ENCODE peak calls at places on chromosome 21, in five cellular contexts. A, U, Q, D and I are unnamed samples.

GRCh38 chr21:39867198-39867650 is at the start of gene PCP4:
- DNase-seq in A (peak; percentile 42), U (peak; percentile 93), Q (peak; percentile 51), D (peak; percentile 20), I (no peak)

GRCh38 chr21:38032402-38032801 is 116.1 kb upstream of the KCNJ6 start:
- DNase-seq in A (no peak), U (no peak), Q (no peak), D (no peak), I (no peak)

GRCh38 chr21:46424062-46424591 is 34.6 kb upstream of the DIP2A start:
- DNase-seq in A (no peak), U (no peak), Q (no peak), D (no peak), I (peak; percentile 84)

GRCh38 chr21:45874716-45875415 is 106.7 kb upstream of the COL6A1 start:
- DNase-seq in A (no peak), U (no peak), Q (no peak), D (peak; percentile 96), I (peak; percentile 99)

GRCh38 chr21:45763074-45763473 is 119.5 kb downstream of the PCBP3 start:
- DNase-seq in A (no peak), U (no peak), Q (no peak), D (peak; percentile 21), I (peak; percentile 45)

GRCh38 chr21:45264146-45264918 is 23.4 kb downstream of the POFUT2 start:
- DNase-seq in A (no peak), U (peak; percentile 13), Q (peak; percentile 0), D (no peak), I (peak; percentile 75)

GRCh38 chr21:25097648-25098047 is 509.6 kb downstream of the MRPL39 start:
- DNase-seq in A (no peak), U (no peak), Q (no peak), D (no peak), I (no peak)

GRCh38 chr21:45136927-45137611 is 62.7 kb downstream of the ADARB1 start:
- DNase-seq in A (peak; percentile 69), U (peak; percentile 84), Q (peak; percentile 76), D (peak; percentile 80), I (peak; percentile 96)

GRCh38 chr21:29351691-29352090 is 53.0 kb downstream of the BACH1 start:
- DNase-seq in A (no peak), U (no peak), Q (no peak), D (peak; percentile 98), I (peak; percentile 85)

GRCh38 chr21:31394309-31394708 is 50.2 kb upstream of the TIAM1 start:
- DNase-seq in A (no peak), U (no peak), Q (peak; percentile 78), D (no peak), I (no peak)

GRCh38 chr21:25956993-25957714 is 213.4 kb downstream of the APP start:
- DNase-seq in A (peak; percentile 52), U (no peak), Q (no peak), D (peak; percentile 80), I (peak; percentile 25)

GRCh38 chr21:21226472-21226871 is 228.3 kb downstream of the NCAM2 start:
- DNase-seq in A (no peak), U (no peak), Q (no peak), D (no peak), I (no peak)

GRCh38 chr21:28228624-28228995 is 764.1 kb downstream of the LTN1 start:
- DNase-seq in A (no peak), U (no peak), Q (no peak), D (no peak), I (no peak)

GRCh38 chr21:39657091-39657689 is 44.5 kb downstream of the B3GALT5 start:
- DNase-seq in A (no peak), U (no peak), Q (no peak), D (no peak), I (no peak)

GRCh38 chr21:45972716-45973474 is 8.7 kb upstream of the COL6A1 start:
- DNase-seq in A (no peak), U (no peak), Q (no peak), D (peak; percentile 85), I (peak; percentile 96)

DNA sequence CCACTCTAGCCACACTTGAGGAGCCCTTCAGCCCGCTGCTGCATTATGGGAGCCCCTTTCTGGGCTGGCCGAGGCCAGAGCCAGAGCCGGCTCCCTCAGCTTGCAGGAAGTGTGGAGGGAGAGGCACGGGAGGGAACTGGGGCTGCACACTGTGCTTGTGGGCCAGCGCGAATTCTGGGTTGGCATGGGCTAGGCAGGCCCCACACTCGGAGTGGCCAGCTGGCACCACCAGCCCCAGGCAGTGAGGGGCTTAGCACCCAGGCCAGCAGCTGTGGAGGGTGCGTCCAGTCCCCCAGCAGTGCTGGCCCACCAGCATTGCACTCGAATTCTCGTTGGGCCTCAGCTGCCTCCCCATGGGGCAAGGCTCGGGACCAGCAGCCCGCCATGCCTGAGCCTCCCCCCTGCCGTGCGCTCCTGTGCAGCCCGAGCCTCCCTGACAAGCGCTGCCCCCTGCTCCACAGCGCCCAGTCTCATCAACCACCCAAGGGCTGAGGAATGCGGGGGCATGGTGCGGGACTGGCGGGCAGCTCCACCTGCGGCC is 785.9 kb upstream of the TPTE start:
- DNase-seq in A (no peak), U (no peak), Q (no peak), D (no peak), I (no peak)
- H3K9me3 ChIP-seq in A (peaks cover 67% of the 10 kb centered on the region), U (peaks cover 96% of the 10 kb centered on the region), Q (peaks cover 35% of the 10 kb centered on the region), D (no peaks in the 10 kb centered on the region), I (peaks cover 26% of the 10 kb centered on the region)

DNA sequence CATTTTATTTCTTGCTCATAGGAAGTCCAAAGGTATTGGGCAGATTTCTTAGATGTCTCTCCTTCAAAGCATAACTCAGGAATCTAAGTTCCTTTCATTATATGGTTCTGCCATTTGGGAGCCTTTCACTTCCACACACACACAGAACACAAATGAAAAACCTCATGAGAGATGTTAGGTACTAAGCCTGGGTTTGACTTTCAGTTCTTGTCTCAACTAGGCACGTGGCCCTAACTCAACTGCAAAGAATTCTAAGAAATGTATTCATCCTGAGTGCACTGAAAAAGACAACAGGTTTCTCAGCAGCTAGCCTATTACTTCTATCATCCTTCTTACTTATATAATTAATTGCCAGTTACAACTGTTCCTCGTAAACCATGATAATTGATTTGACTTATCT is 190.0 kb upstream of the SAMSN1 start:
- DNase-seq in A (no peak), U (no peak), Q (peak; percentile 55), D (no peak), I (no peak)
- H2AFZ ChIP-seq in A (no peak overlapping the region), U (no peak overlapping the region), Q (peak overlapping the region; percentile 43), D (no peak overlapping the region), I (no peak overlapping the region)

GRCh38 chr21:24045775-24046215 is 1561.5 kb downstream of the MRPL39 start:
- DNase-seq in A (no peak), U (no peak), Q (peak; percentile 35), D (peak; percentile 94), I (no peak)
- H3K9me3 ChIP-seq in A (peaks cover 24% of the 10 kb centered on the region), U (no peaks in the 10 kb centered on the region), Q (no peaks in the 10 kb centered on the region), D (no peaks in the 10 kb centered on the region), I (no peaks in the 10 kb centered on the region)

GRCh38 chr21:36310016-36310415 is 10.0 kb upstream of the MORC3 start:
- DNase-seq in A (no peak), U (no peak), Q (no peak), D (no peak), I (no peak)
- H2AFZ ChIP-seq in A (no peak overlapping the region), U (no peak overlapping the region), Q (no peak overlapping the region), D (no peak overlapping the region), I (no peak overlapping the region)

DNA sequence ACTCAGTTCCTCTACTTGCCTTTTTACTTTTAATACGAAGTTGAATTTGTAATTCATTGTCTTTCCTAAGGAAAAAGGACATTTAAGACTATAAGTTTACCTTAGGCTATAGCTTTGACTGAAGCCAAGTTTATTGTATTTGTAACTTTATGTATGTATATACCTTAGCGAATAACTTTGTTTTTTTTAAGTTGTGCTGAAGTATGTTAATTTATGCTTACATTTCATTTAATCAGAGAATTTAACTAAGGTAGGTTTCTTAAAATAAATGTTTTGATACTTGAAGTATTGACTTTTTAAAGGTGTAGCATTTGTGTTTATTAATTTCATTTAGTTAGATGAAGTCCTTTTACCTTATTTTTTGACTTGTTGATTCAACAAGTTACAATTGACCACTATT is 55.2 kb upstream of the TPTE start:
- DNase-seq in A (no peak), U (no peak), Q (no peak), D (no peak), I (no peak)
- H3K9me3 ChIP-seq in A (peaks cover 44% of the 10 kb centered on the region), U (peaks cover 80% of the 10 kb centered on the region), Q (peaks cover 10% of the 10 kb centered on the region), D (peaks cover 8% of the 10 kb centered on the region), I (peaks cover 16% of the 10 kb centered on the region)

DNA sequence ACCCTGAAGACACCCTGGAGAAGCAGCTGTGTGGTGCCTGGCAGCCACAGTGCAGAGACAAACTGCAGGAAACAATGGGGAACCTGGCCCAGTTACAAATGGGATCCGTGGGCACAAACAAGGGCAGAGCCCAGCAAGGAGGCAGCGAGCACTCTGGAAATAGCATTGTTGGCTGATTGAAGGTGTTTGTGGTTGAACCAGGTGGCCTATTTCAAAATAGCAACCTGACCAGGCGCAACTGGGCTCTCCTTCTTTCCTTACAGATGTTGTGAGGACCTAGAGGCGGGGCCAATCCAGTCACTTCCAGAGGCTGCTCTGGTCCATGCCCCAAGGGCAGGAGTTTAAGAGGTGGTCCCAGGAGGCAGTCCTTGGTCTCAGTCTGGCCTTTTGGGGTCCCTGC is 21.7 kb upstream of the ZBTB21 start:
- DNase-seq in A (peak; percentile 44), U (no peak), Q (no peak), D (no peak), I (no peak)
- H2AFZ ChIP-seq in A (no peak overlapping the region), U (no peak overlapping the region), Q (no peak overlapping the region), D (no peak overlapping the region), I (no peak overlapping the region)

GRCh38 chr21:27035791-27036190 is 68.9 kb upstream of the ADAMTS5 start:
- DNase-seq in A (no peak), U (no peak), Q (no peak), D (no peak), I (no peak)
- H3K9me3 ChIP-seq in A (no peaks in the 10 kb centered on the region), U (no peaks in the 10 kb centered on the region), Q (no peaks in the 10 kb centered on the region), D (no peaks in the 10 kb centered on the region), I (no peaks in the 10 kb centered on the region)

GRCh38 chr21:32415999-32416398 is 3.5 kb downstream of the EVA1C start:
- DNase-seq in A (no peak), U (no peak), Q (no peak), D (no peak), I (no peak)

GRCh38 chr21:32415451-32415850 is 2.9 kb downstream of the EVA1C start:
- DNase-seq in A (no peak), U (no peak), Q (no peak), D (no peak), I (no peak)

GRCh38 chr21:32412998-32413504 is 545 bp downstream of the EVA1C start:
- DNase-seq in A (no peak), U (no peak), Q (no peak), D (no peak), I (no peak)

GRCh38 chr21:32413697-32414578 is 1.4 kb downstream of the EVA1C start:
- DNase-seq in A (peak; percentile 46), U (no peak), Q (no peak), D (peak; percentile 62), I (peak; percentile 91)

GRCh38 chr21:32414579-32415358 is 2.3 kb downstream of the EVA1C start:
- DNase-seq in A (peak; percentile 30), U (no peak), Q (no peak), D (peak; percentile 52), I (peak; percentile 81)
- H2AFZ ChIP-seq in A (no peak overlapping the region), U (no peak overlapping the region), Q (no peak overlapping the region), D (no peak overlapping the region), I (peak overlapping the region; percentile 10)

GRCh38 chr21:34009193-34009592 is 64.2 kb upstream of the MRPS6 start:
- DNase-seq in A (no peak), U (no peak), Q (no peak), D (no peak), I (no peak)
- H3K9me3 ChIP-seq in A (peaks cover 14% of the 10 kb centered on the region), U (no peaks in the 10 kb centered on the region), Q (peaks cover 6% of the 10 kb centered on the region), D (no peaks in the 10 kb centered on the region), I (peaks cover 9% of the 10 kb centered on the region)

GRCh38 chr21:22438428-22439086 is 1440.3 kb downstream of the NCAM2 start:
- DNase-seq in A (no peak), U (no peak), Q (no peak), D (no peak), I (no peak)
- H2AFZ ChIP-seq in A (no peak overlapping the region), U (no peak overlapping the region), Q (peak overlapping the region; percentile 69), D (no peak overlapping the region), I (no peak overlapping the region)